ENCODE peak calls at places on chromosomes 3 and 15, in ten cellular contexts. U is iPS-NIHi11; H is progenitor cell of endocrine pancreas; S is epithelial cell of prostate; Z is GM23338; P is neural progenitor cell; N is CD8-positive, alpha-beta T cell; T is lung; Q is T1000; Y is AML-193. K is an unnamed sample.

GRCh38 chr15:65286069-65286703 is 497 bp downstream of the PARP16 start:
- DNase-seq in T (peak), S (no peak), P (peak), Q (no peak), Z (peak), U (peak), Y (peak), H (peak), N (no peak), K (no peak)

GRCh38 chr3:42730706-42731420 is 28.3 kb upstream of the HHATL start:
- DNase-seq in T (no peak), S (no peak), Z (no peak), Q (no peak), U (no peak), H (no peak), Y (no peak), N (no peak), P (no peak), K (no peak)

GRCh38 chr3:131812433-131812832 is 222.4 kb downstream of the CPNE4 start:
- DNase-seq in H (no peak), Y (no peak), P (no peak), S (peak), U (no peak), Q (no peak), N (no peak), Z (no peak), T (no peak), K (no peak)

GRCh38 chr3:141147657-141148056 is 84.0 kb upstream of the PXYLP1 start:
- DNase-seq in Y (no peak), Z (peak), P (no peak), N (no peak), U (no peak), Q (no peak), T (no peak), S (peak), H (no peak), K (no peak)

GRCh38 chr15:74392402-74392876 is 25.0 kb upstream of the CYP11A1 start:
- DNase-seq in Q (no peak), H (no peak), N (no peak), U (no peak), P (no peak), T (no peak), Z (no peak), Y (no peak), S (no peak), K (no peak)

GRCh38 chr3:36596411-36596810 is 167.9 kb downstream of the DCLK3 start:
- DNase-seq in P (no peak), Q (no peak), H (no peak), N (no peak), S (peak), Y (no peak), U (no peak), T (no peak), Z (no peak), K (no peak)

GRCh38 chr3:180229113-180229512 is 192.4 kb upstream of the PEX5L start:
- DNase-seq in N (no peak), Q (no peak), P (peak), U (no peak), Z (peak), S (no peak), T (no peak), Y (no peak), H (no peak), K (no peak)

GRCh38 chr15:47788685-47789084 is 71.4 kb downstream of the SEMA6D start:
- DNase-seq in N (no peak), Q (no peak), U (no peak), T (no peak), S (no peak), H (no peak), Y (no peak), P (no peak), Z (no peak), K (no peak)

GRCh38 chr15:40279437-40280141 is 3.3 kb downstream of the ANKRD63 start:
- DNase-seq in N (peak), Z (peak), U (peak), S (no peak), P (peak), T (peak), H (peak), Q (peak), Y (peak), K (peak)

GRCh38 chr15:39624806-39625205 is 43.9 kb downstream of the THBS1 start:
- DNase-seq in Z (no peak), H (no peak), Y (no peak), S (peak), Q (peak), P (no peak), T (no peak), U (no peak), N (peak), K (no peak)

GRCh38 chr3:109369510-109369909 is 32.2 kb upstream of the DPPA4 start:
- DNase-seq in S (no peak), Y (no peak), Z (peak), T (no peak), U (peak), Q (no peak), P (peak), N (no peak), H (no peak), K (no peak)

GRCh38 chr3:114411811-114412803 is 118.3 kb downstream of the TIGIT start:
- DNase-seq in Y (no peak), T (no peak), H (no peak), Z (no peak), P (no peak), N (no peak), U (no peak), S (no peak), Q (peak), K (no peak)

GRCh38 chr15:85744636-85745422 is 49.9 kb downstream of the KLHL25 start:
- DNase-seq in Q (no peak), S (no peak), U (no peak), N (no peak), H (no peak), P (no peak), T (peak), Y (no peak), Z (no peak), K (no peak)

GRCh38 chr3:128144512-128144911 is 8.8 kb upstream of the EEFSEC start:
- DNase-seq in T (no peak), Q (no peak), Z (no peak), U (no peak), N (no peak), H (no peak), S (no peak), P (no peak), Y (no peak), K (no peak)

GRCh38 chr3:36227982-36228381 is 152.3 kb upstream of the STAC start:
- DNase-seq in Z (no peak), Y (no peak), S (no peak), H (no peak), U (no peak), T (no peak), Q (no peak), N (no peak), P (no peak), K (no peak)

GRCh38 chr3:47716656-47717055 is 65.0 kb downstream of the SMARCC1 start:
- DNase-seq in T (no peak), S (no peak), P (no peak), N (no peak), Q (no peak), Z (no peak), H (no peak), U (no peak), Y (no peak), K (no peak)

GRCh38 chr3:15265655-15266509 is 59.8 kb downstream of the CAPN7 start:
- DNase-seq in T (no peak), H (no peak), S (no peak), N (no peak), Q (no peak), Y (no peak), U (no peak), P (no peak), Z (no peak), K (no peak)